ENCODE peak calls at places on chromosome 2, in seven cellular contexts. R is K562, E is GM12878, T is HepG2, P is HCT116, O is H1, A is SK-N-SH. J is an unnamed sample.
A peak's percentile ranks its signal among the peaks of the same experiment; 100 is the strongest.

GRCh38 chr2:151959203-151959602 is 131.0 kb upstream of the ARL5A start:
- DNase-seq in R (no peak), A (no peak), P (no peak), E (no peak), T (no peak), O (no peak), J (no peak)

GRCh38 chr2:120637847-120638246 is 97.8 kb upstream of the GLI2 start:
- DNase-seq in E (no peak), P (no peak), O (no peak), A (no peak), R (no peak), T (no peak), J (no peak)

GRCh38 chr2:236176417-236176816 is 8.2 kb upstream of the GBX2 start:
- DNase-seq in E (no peak), T (peak; percentile 64), R (peak; percentile 62), P (no peak), A (peak; percentile 85), O (no peak), J (no peak)

GRCh38 chr2:63698825-63699548 is 110.2 kb downstream of the MDH1 start:
- DNase-seq in O (peak; percentile 51), T (peak; percentile 72), P (peak; percentile 76), E (no peak), R (peak; percentile 30), A (peak; percentile 42), J (peak; percentile 38)

GRCh38 chr2:150126143-150126725 is 361.2 kb downstream of the RND3 start:
- DNase-seq in R (no peak), E (no peak), O (no peak), P (no peak), A (no peak), T (no peak), J (no peak)

GRCh38 chr2:55771612-55772011 is 78.0 kb upstream of the PNPT1 start:
- DNase-seq in R (peak; percentile 13), O (no peak), A (peak; percentile 26), P (peak; percentile 16), E (no peak), T (peak; percentile 22), J (no peak)

GRCh38 chr2:105431367-105432088 is 32.7 kb upstream of the FHL2 start:
- DNase-seq in R (no peak), O (no peak), E (no peak), P (no peak), T (no peak), A (peak; percentile 37), J (no peak)

GRCh38 chr2:126655500-126656310 is at the start of gene GYPC:
- DNase-seq in A (no peak), P (no peak), E (no peak), O (no peak), T (no peak), R (peak; percentile 86), J (no peak)

GRCh38 chr2:207201416-207201815 is 35.7 kb upstream of the KLF7 start:
- DNase-seq in E (no peak), O (no peak), A (no peak), R (no peak), T (no peak), P (no peak), J (no peak)

GRCh38 chr2:196316050-196316430 is 144.7 kb upstream of the STK17B start:
- DNase-seq in T (no peak), R (no peak), E (no peak), O (no peak), P (no peak), A (no peak), J (no peak)

GRCh38 chr2:232349946-232350635 is 28.5 kb upstream of the ALPP start:
- DNase-seq in A (no peak), P (no peak), R (no peak), T (no peak), O (no peak), E (no peak), J (no peak)

GRCh38 chr2:219876931-219877330 is 249.5 kb downstream of the SLC4A3 start:
- DNase-seq in O (no peak), A (no peak), T (no peak), P (no peak), E (no peak), R (no peak), J (no peak)

GRCh38 chr2:16179701-16180402 is 239.5 kb downstream of the MYCN start:
- DNase-seq in T (no peak), R (no peak), P (no peak), A (no peak), E (no peak), O (no peak), J (no peak)

GRCh38 chr2:120393456-120393855 is 47.5 kb downstream of the INHBB start:
- DNase-seq in A (no peak), O (no peak), R (no peak), P (no peak), E (no peak), T (no peak), J (no peak)

GRCh38 chr2:109529532-109530449 is 84.0 kb downstream of the SEPTIN10 start:
- DNase-seq in E (no peak), P (no peak), T (no peak), R (no peak), O (no peak), A (no peak), J (no peak)

GRCh38 chr2:130769343-130769907 is 14.1 kb downstream of the AMER3 start:
- DNase-seq in E (no peak), R (peak; percentile 37), O (no peak), T (no peak), A (no peak), P (no peak), J (no peak)

GRCh38 chr2:121018136-121019057 is 266.6 kb downstream of the TFCP2L1 start:
- DNase-seq in O (peak; percentile 53), A (no peak), R (peak; percentile 62), T (no peak), E (no peak), P (no peak), J (no peak)

GRCh38 chr2:175436076-175436475 is 254.6 kb upstream of the ATP5MC3 start:
- DNase-seq in T (no peak), E (no peak), O (no peak), P (no peak), R (no peak), A (no peak), J (no peak)

GRCh38 chr2:195902857-195903256 is 165.8 kb downstream of the DNAH7 start:
- DNase-seq in A (no peak), P (no peak), O (no peak), R (no peak), E (no peak), T (no peak), J (no peak)

GRCh38 chr2:171587567-171587966 is 65.3 kb downstream of the CYBRD1 start:
- DNase-seq in T (no peak), O (no peak), E (no peak), P (no peak), R (no peak), A (no peak), J (no peak)

GRCh38 chr2:171578156-171578803 is 56.0 kb downstream of the CYBRD1 start:
- DNase-seq in O (no peak), T (no peak), A (no peak), E (no peak), R (no peak), P (no peak), J (no peak)

GRCh38 chr2:171579481-171579880 is 57.2 kb downstream of the CYBRD1 start:
- DNase-seq in R (no peak), A (no peak), O (no peak), P (no peak), T (no peak), E (no peak), J (no peak)

DNA sequence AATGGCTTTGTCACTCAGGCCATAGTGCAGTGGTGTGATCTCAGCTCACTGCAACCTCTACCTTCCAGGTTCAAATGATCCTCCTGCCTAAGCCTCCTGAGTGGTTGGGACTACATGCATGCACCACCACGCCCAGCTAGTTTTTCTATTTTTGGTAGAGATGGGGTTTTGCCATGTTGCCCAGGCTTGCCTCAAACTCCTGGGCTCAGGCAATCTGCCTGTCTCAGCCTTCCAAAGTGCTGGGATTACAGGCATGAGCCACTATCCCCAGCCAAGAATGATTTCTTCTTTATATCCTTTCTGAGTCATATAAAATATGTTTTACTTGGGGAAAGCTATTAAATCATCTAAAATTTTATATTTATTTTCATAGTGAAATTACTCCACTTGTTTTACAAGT is 61.3 kb downstream of the CYBRD1 start:
- DNase-seq in P (no peak), O (no peak), A (no peak), E (no peak), T (no peak), R (no peak), J (no peak)
- TF ChIP-seq YY1 in P (no peak), O (no peak), A (no peak), E (no peak), T (no peak), R (no peak), J (no peak)

DNA sequence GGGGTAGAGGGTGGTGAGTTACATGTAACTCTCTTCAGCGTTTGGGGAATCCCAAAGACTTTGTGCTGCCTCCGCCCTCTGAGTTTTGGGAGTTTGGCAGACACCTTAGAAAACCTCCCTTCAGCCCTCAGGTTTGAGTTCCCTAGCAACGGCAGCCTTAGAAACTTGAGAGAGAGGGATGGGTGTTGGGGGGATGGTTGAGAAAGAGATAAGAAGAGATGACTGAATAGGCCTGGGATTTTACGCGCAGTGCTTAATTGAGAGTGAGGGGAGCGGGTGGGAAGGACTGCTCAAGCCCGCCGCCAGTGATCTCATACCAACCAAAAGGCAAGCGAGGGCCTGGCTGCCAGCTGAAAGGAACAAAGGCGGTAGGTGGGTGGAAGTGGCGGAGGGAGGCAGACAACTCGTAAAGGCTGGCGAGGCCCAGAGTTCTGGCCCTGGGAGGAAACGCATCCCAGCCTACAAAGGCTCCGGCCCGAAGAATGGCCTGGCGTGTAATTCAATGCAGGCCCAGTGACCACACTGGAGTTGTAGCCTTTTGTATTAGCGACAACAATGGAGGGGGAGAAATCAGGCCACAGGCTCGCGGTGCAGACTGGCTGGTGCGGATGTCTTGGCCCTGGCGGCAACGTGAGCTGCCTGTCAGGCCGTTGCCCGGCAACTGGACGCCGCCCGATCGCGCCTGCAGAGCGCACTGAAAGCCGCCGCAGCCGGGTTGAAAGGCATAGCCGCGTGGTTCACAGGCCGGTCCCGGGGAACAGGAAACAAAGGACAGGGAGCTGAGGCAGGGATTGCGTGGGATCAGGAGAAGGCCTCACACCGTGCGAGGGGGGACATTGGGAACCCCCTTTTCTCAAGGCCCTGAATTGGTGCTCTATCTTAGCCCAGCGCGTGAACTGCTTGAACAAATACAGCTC is 39.9 kb upstream of the DARS1 start:
- DNase-seq in O (peak; percentile 70), T (no peak), A (peak; percentile 44), P (peak; percentile 27), E (no peak), R (peak; percentile 23), J (peak; percentile 89)
- H3K4me1 ChIP-seq in O (peaks cover 11% of the 10 kb centered on the region), T (peaks cover 34% of the 10 kb centered on the region), A (peaks cover 2% of the 10 kb centered on the region), P (no peaks in the 10 kb centered on the region), E (peaks cover 7% of the 10 kb centered on the region), R (no peaks in the 10 kb centered on the region), J (peaks cover 2% of the 10 kb centered on the region)

GRCh38 chr2:215825709-215826108 is 187.6 kb downstream of the MREG start:
- DNase-seq in P (no peak), R (no peak), T (no peak), O (no peak), E (no peak), A (no peak), J (no peak)
- TF ChIP-seq YY1 in P (no peak), R (no peak), T (no peak), O (no peak), E (no peak), A (no peak), J (no peak)

DNA sequence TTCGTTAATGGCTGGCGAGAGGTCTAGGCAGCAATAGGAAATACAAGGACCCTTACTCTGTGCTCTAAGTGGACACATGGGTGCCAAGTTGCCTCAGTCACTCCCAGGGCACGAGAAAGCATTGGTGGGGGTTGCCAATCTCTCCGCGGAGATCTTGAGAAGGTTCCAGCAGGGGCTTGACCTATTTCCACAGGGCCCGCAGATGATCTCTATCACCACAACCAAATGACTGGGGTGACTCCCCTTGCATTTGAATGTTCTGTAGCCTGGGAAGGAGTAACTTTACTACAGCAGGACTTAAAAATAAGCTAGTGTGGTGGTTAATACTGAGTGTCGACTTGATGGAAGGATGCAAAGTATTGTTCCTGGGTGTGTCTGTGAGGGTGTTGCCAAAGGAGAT is 8.1 kb downstream of the CDC42EP3 start:
- DNase-seq in P (no peak), T (no peak), O (no peak), A (no peak), R (no peak), E (no peak), J (no peak)
- H3K4me1 ChIP-seq in P (no peaks in the 10 kb centered on the region), T (no peaks in the 10 kb centered on the region), O (peaks cover 6% of the 10 kb centered on the region), A (peaks cover 64% of the 10 kb centered on the region), R (peaks cover 4% of the 10 kb centered on the region), E (peaks cover 6% of the 10 kb centered on the region), J (no peaks in the 10 kb centered on the region)

J was measured in NT2/D1.